ENCODE peak calls at places on chromosomes 3 and 15, in four cellular contexts. C, L, N and D are unnamed samples.

GRCh38 chr3:160012108-160012507 is 23.5 kb downstream of the IL12A start:
- DNase-seq in C (no peak), L (no peak), N (no peak), D (no peak)

GRCh38 chr15:77138167-77138522 is 67.2 kb upstream of the TSPAN3 start:
- DNase-seq in C (no peak), L (no peak), N (no peak), D (no peak)

GRCh38 chr15:36877294-36877693 is 223.1 kb downstream of the MEIS2 start:
- DNase-seq in C (no peak), L (no peak), N (no peak), D (no peak)

GRCh38 chr3:69309810-69310209 is 76.1 kb downstream of the FRMD4B start:
- DNase-seq in C (peak; percentile 52), L (no peak), N (no peak), D (peak; percentile 37)

GRCh38 chr15:92449476-92449875 is 55.8 kb downstream of the ST8SIA2 start:
- DNase-seq in C (no peak), L (no peak), N (no peak), D (no peak)

GRCh38 chr3:123346726-123347125 is 102.2 kb downstream of the ADCY5 start:
- DNase-seq in C (peak; percentile 13), L (no peak), N (no peak), D (peak; percentile 13)

GRCh38 chr3:196942915-196943277 is 568 bp upstream of the NCBP2 start:
- DNase-seq in C (no peak), L (no peak), N (peak; percentile 35), D (no peak)

GRCh38 chr15:31091531-31091930 is 10.0 kb downstream of the TRPM1 start:
- DNase-seq in C (no peak), L (no peak), N (no peak), D (peak; percentile 30)

GRCh38 chr3:141373768-141374526 is 5.6 kb downstream of the ZBTB38 start:
- DNase-seq in C (no peak), L (no peak), N (no peak), D (peak; percentile 46)

GRCh38 chr3:32522682-32523081 is 20.0 kb upstream of the CMTM6 start:
- DNase-seq in C (peak; percentile 51), L (no peak), N (no peak), D (no peak)

DNA sequence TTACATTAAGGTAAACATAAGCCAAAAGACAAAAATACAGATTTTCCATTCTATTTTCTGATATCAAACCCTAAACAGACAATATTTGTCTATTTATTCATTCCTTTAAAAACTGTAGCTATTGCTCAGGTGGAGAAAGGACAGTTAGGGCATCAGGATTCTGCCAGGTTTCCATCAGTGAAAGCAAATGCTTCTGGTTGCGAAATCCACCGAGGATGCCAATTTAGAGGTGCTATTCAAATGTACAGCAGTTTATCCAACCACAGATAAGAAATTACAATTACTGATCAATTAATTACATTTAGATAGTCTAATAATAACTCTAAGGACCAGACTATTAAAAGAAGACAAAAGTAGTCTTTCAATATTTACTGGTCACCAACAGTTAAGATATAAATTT is 3.9 kb downstream of the TOMM70 start:
- DNase-seq in C (no peak), L (no peak), N (no peak), D (peak; percentile 22)
- H3K4me3 ChIP-seq in C (no peak overlapping the region), L (no peak overlapping the region), N (no peak overlapping the region), D (no peak overlapping the region)

GRCh38 chr3:129992781-129993180 is 18.3 kb downstream of the TRH start:
- DNase-seq in C (no peak), L (no peak), N (no peak), D (peak; percentile 36)
- TF ChIP-seq CTCF in C (peak; percentile 51), L (no peak), N (no peak), D (peak; percentile 44)

GRCh38 chr3:84959470-84960380 is 936 bp downstream of the CADM2 start:
- DNase-seq in C (no peak), L (no peak), N (no peak), D (no peak)

GRCh38 chr3:84961492-84962255 is 2.9 kb downstream of the CADM2 start:
- DNase-seq in C (no peak), L (no peak), N (no peak), D (no peak)

GRCh38 chr3:84960581-84960980 is 1.8 kb downstream of the CADM2 start:
- DNase-seq in C (no peak), L (no peak), N (no peak), D (no peak)

GRCh38 chr3:84960994-84961393 is 2.2 kb downstream of the CADM2 start:
- DNase-seq in C (no peak), L (no peak), N (no peak), D (peak; percentile 4)

GRCh38 chr3:84958495-84959469 is at the start of gene CADM2:
- DNase-seq in C (peak; percentile 35), L (peak; percentile 80), N (peak; percentile 92), D (peak; percentile 94)
- H3K4me3 ChIP-seq in C (peak within 1 kb of the TSS; percentile 57), L (peak within 1 kb of the TSS; percentile 49), N (peak within 1 kb of the TSS; percentile 15), D (peak within 1 kb of the TSS; percentile 52)

DNA sequence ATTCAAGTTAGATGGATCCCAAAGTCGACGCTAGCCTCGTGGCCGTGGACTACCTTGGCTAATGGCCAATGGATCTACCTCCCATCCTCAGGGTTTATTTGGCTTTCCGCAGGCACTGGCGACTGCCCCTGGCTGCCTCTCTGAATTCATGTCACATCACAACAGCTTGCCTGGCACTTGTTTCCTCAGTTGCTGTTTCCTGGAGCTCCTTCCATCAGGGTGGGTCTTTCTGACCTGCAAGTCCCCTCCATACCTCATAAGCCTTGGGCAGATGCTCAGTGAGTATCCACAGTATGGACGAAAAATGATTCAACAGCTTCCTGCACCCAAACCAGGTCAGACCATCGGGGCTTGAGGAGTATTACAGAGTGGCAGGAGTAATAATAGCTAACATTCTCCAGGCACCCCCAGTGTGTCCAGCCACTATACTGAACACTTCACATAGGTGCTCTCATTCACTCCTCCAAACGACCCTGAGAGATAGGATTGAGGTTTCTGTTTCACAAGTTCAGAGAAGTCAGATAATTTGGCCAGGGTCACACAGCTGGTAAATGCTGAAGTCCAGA is 311.5 kb downstream of the TLE3 start:
- DNase-seq in C (no peak), L (no peak), N (no peak), D (no peak)
- TF ChIP-seq CTCF in C (no peak), L (no peak), N (no peak), D (no peak)

GRCh38 chr15:40909662-40910625 is 15.7 kb downstream of the VPS18 start:
- DNase-seq in C (peak; percentile 27), L (no peak), N (peak; percentile 88), D (peak; percentile 65)
- H3K4me3 ChIP-seq in C (no peak overlapping the region), L (no peak overlapping the region), N (no peak overlapping the region), D (no peak overlapping the region)